ENCODE peak calls at places on chromosomes 5 and 9, in nine cellular contexts. R, K, C, W, H, Z, N, I and G are unnamed samples.

GRCh38 chr9:10479172-10479571 is 133.6 kb downstream of the PTPRD start:
- DNase-seq in R (no peak), K (no peak), C (no peak), W (peak; percentile 58), H (no peak), Z (peak; percentile 16), N (no peak), I (no peak), G (no peak)

GRCh38 chr5:111070272-111071134 is 1.0 kb upstream of the TSLP start:
- DNase-seq in R (no peak), K (peak; percentile 24), C (peak; percentile 26), W (no peak), H (no peak), Z (no peak), N (peak; percentile 57), I (peak; percentile 50), G (no peak)

GRCh38 chr5:158013939-158014338 is 155.0 kb upstream of the CLINT1 start:
- DNase-seq in R (peak; percentile 28), K (peak; percentile 42), C (peak; percentile 27), W (no peak), H (peak; percentile 32), Z (peak; percentile 70), N (peak; percentile 51), I (peak; percentile 9), G (no peak)

GRCh38 chr9:112348257-112348992 is 15.0 kb upstream of the PTBP3 start:
- DNase-seq in R (peak; percentile 83), K (peak; percentile 55), C (peak; percentile 90), W (peak; percentile 95), H (peak; percentile 82), Z (peak; percentile 65), N (peak; percentile 91), I (peak; percentile 27), G (peak; percentile 60)

GRCh38 chr5:35016179-35017056 is 31.3 kb downstream of the AGXT2 start:
- DNase-seq in R (no peak), K (no peak), C (no peak), W (no peak), H (no peak), Z (no peak), N (no peak), I (no peak), G (no peak)

GRCh38 chr5:1529498-1529897 is 5.7 kb upstream of the LPCAT1 start:
- DNase-seq in R (no peak), K (no peak), C (no peak), W (no peak), H (no peak), Z (no peak), N (no peak), I (no peak), G (no peak)

GRCh38 chr9:79446540-79447307 is 125.0 kb upstream of the TLE4 start:
- DNase-seq in R (no peak), K (no peak), C (no peak), W (peak; percentile 49), H (no peak), Z (no peak), N (no peak), I (no peak), G (no peak)

GRCh38 chr9:28155671-28156070 is 582.4 kb upstream of the C9orf72 start:
- DNase-seq in R (no peak), K (no peak), C (no peak), W (peak; percentile 15), H (no peak), Z (peak; percentile 37), N (no peak), I (no peak), G (no peak)

GRCh38 chr5:168941901-168942300 is 359.0 kb downstream of the SLIT3 start:
- DNase-seq in R (no peak), K (no peak), C (no peak), W (no peak), H (no peak), Z (no peak), N (no peak), I (no peak), G (no peak)

GRCh38 chr9:37096628-37097027 is 23.7 kb upstream of the ZCCHC7 start:
- DNase-seq in R (no peak), K (no peak), C (no peak), W (no peak), H (no peak), Z (no peak), N (no peak), I (no peak), G (no peak)

GRCh38 chr5:40409600-40409999 is 270.1 kb upstream of the PTGER4 start:
- DNase-seq in R (no peak), K (no peak), C (no peak), W (no peak), H (no peak), Z (no peak), N (peak; percentile 55), I (no peak), G (no peak)

GRCh38 chr9:31445960-31446359 is 938.5 kb upstream of the ACO1 start:
- DNase-seq in R (no peak), K (no peak), C (no peak), W (no peak), H (no peak), Z (no peak), N (no peak), I (no peak), G (peak; percentile 5)

GRCh38 chr9:124390812-124391658 is 24.2 kb downstream of the PSMB7 start:
- DNase-seq in R (peak; percentile 71), K (peak; percentile 24), C (no peak), W (peak; percentile 67), H (no peak), Z (no peak), N (no peak), I (no peak), G (no peak)

GRCh38 chr9:123784513-123784912 is 145.4 kb downstream of the DENND1A start:
- DNase-seq in R (no peak), K (peak; percentile 70), C (no peak), W (no peak), H (no peak), Z (peak; percentile 20), N (no peak), I (no peak), G (no peak)

GRCh38 chr9:134913041-134913712 is 4.5 kb downstream of the FCN1 start:
- DNase-seq in R (no peak), K (no peak), C (no peak), W (no peak), H (no peak), Z (no peak), N (no peak), I (no peak), G (no peak)

GRCh38 chr5:174737335-174737734 is 13.0 kb downstream of the MSX2 start:
- DNase-seq in R (no peak), K (peak; percentile 33), C (no peak), W (no peak), H (no peak), Z (no peak), N (no peak), I (no peak), G (no peak)

GRCh38 chr5:158882236-158882635 is 217.5 kb downstream of the EBF1 start:
- DNase-seq in R (no peak), K (no peak), C (no peak), W (no peak), H (no peak), Z (no peak), N (no peak), I (no peak), G (no peak)

GRCh38 chr5:10434392-10434791 is 7.3 kb upstream of the ROPN1L start:
- DNase-seq in R (no peak), K (peak; percentile 69), C (no peak), W (no peak), H (no peak), Z (no peak), N (no peak), I (no peak), G (no peak)

GRCh38 chr5:87074934-87075541 is 192.6 kb upstream of the RASA1 start:
- DNase-seq in R (no peak), K (no peak), C (no peak), W (peak; percentile 39), H (no peak), Z (no peak), N (no peak), I (no peak), G (no peak)

GRCh38 chr9:130770679-130771442 is 64.2 kb upstream of the ABL1 start:
- DNase-seq in R (peak; percentile 71), K (peak; percentile 45), C (no peak), W (peak; percentile 78), H (no peak), Z (peak; percentile 68), N (no peak), I (no peak), G (peak; percentile 5)

GRCh38 chr5:38867071-38867790 is 21.4 kb downstream of the OSMR start:
- DNase-seq in R (no peak), K (peak; percentile 37), C (no peak), W (no peak), H (no peak), Z (no peak), N (no peak), I (no peak), G (no peak)

GRCh38 chr5:172178301-172179031 is 9.6 kb downstream of the STK10 start:
- DNase-seq in R (no peak), K (no peak), C (no peak), W (peak; percentile 25), H (no peak), Z (no peak), N (no peak), I (no peak), G (no peak)

GRCh38 chr5:32471784-32472183 is 27.2 kb upstream of the ZFR start:
- DNase-seq in R (no peak), K (no peak), C (peak; percentile 9), W (peak; percentile 48), H (no peak), Z (no peak), N (no peak), I (no peak), G (no peak)

GRCh38 chr9:79565245-79565644 is 6.5 kb upstream of the TLE4 start:
- DNase-seq in R (no peak), K (no peak), C (no peak), W (peak; percentile 80), H (no peak), Z (no peak), N (no peak), I (no peak), G (no peak)

GRCh38 chr5:86143837-86144236 is 473.9 kb upstream of the COX7C start:
- DNase-seq in R (no peak), K (peak; percentile 15), C (no peak), W (no peak), H (peak; percentile 8), Z (no peak), N (no peak), I (no peak), G (no peak)

GRCh38 chr5:74019923-74020322 is 393.9 kb downstream of the ARHGEF28 start:
- DNase-seq in R (no peak), K (no peak), C (no peak), W (no peak), H (no peak), Z (no peak), N (no peak), I (no peak), G (no peak)

GRCh38 chr5:181260720-181261319 is at the start of gene TRIM52:
- DNase-seq in R (peak; percentile 68), K (peak; percentile 79), C (peak; percentile 93), W (no peak), H (peak; percentile 93), Z (peak; percentile 82), N (peak; percentile 95), I (peak; percentile 89), G (peak; percentile 91)

GRCh38 chr5:35198096-35198495 is 32.2 kb downstream of the PRLR start:
- DNase-seq in R (no peak), K (peak; percentile 51), C (peak; percentile 93), W (peak; percentile 76), H (no peak), Z (peak; percentile 38), N (peak; percentile 75), I (no peak), G (no peak)

GRCh38 chr9:118083161-118083560 is 379.0 kb downstream of the TLR4 start:
- DNase-seq in R (no peak), K (no peak), C (no peak), W (no peak), H (no peak), Z (no peak), N (no peak), I (no peak), G (no peak)

GRCh38 chr9:36298566-36298965 is 40.3 kb upstream of the GNE start:
- DNase-seq in R (no peak), K (peak; percentile 86), C (no peak), W (no peak), H (no peak), Z (peak; percentile 10), N (no peak), I (no peak), G (no peak)

GRCh38 chr9:73565833-73566465 is 414.3 kb downstream of the ANXA1 start:
- DNase-seq in R (no peak), K (peak; percentile 67), C (peak; percentile 5), W (peak; percentile 3), H (no peak), Z (peak; percentile 4), N (no peak), I (peak; percentile 21), G (no peak)